ENCODE peak calls at places on chromosomes 7 and 10, in seven cellular contexts. D, L, B, X, F, Y and I are unnamed samples.
A peak's percentile ranks its signal among the peaks of the same experiment; 100 is the strongest.

GRCh38 chr7:69283421-69283820 is 314.9 kb upstream of the AUTS2 start:
- DNase-seq in X (no peak), F (no peak), Y (peak; percentile 30), B (no peak), D (peak; percentile 76), L (no peak), I (peak; percentile 63)

GRCh38 chr7:72080865-72081264 is 331.3 kb downstream of the CALN1 start:
- DNase-seq in L (no peak), D (no peak), X (no peak), Y (no peak), F (no peak), B (no peak), I (no peak)

GRCh38 chr7:70017371-70017770 is 419.1 kb downstream of the AUTS2 start:
- DNase-seq in L (no peak), X (no peak), F (no peak), D (no peak), B (no peak), Y (no peak), I (no peak)

GRCh38 chr10:96570512-96570911 is 16.3 kb downstream of the TM9SF3 start:
- DNase-seq in Y (no peak), X (no peak), B (no peak), L (no peak), D (no peak), F (no peak), I (no peak)

GRCh38 chr10:17787087-17787942 is 21.8 kb upstream of the MRC1 start:
- DNase-seq in X (no peak), F (no peak), Y (no peak), D (peak; percentile 97), B (no peak), L (peak; percentile 80), I (no peak)

GRCh38 chr7:151537818-151538561 is 18.3 kb upstream of the RHEB start:
- DNase-seq in L (no peak), B (no peak), Y (no peak), D (no peak), F (no peak), X (no peak), I (no peak)

GRCh38 chr7:131959106-131959812 is 402.8 kb upstream of the PODXL start:
- DNase-seq in L (no peak), B (no peak), Y (peak; percentile 34), X (no peak), D (no peak), F (no peak), I (no peak)

GRCh38 chr7:8259586-8260222 is 2.3 kb downstream of the ICA1 start:
- DNase-seq in X (no peak), D (no peak), Y (no peak), B (no peak), F (no peak), L (no peak), I (no peak)

GRCh38 chr10:78506614-78507013 is 473.0 kb downstream of the RPS24 start:
- DNase-seq in B (no peak), L (no peak), D (no peak), F (no peak), X (no peak), Y (no peak), I (no peak)

GRCh38 chr10:129545257-129545656 is 78.2 kb downstream of the MGMT start:
- DNase-seq in Y (no peak), L (no peak), B (no peak), F (no peak), D (peak; percentile 3), X (no peak), I (no peak)

GRCh38 chr7:128908750-128909385 is 1.6 kb downstream of the KCP start:
- DNase-seq in X (no peak), L (no peak), F (no peak), B (no peak), D (no peak), Y (no peak), I (no peak)

GRCh38 chr10:79066460-79067240 is 2.1 kb upstream of the ZMIZ1 start:
- DNase-seq in X (peak; percentile 63), D (no peak), L (no peak), Y (peak; percentile 57), B (no peak), F (no peak), I (peak; percentile 91)

GRCh38 chr10:95273393-95274312 is 17.1 kb downstream of the PDLIM1 start:
- DNase-seq in F (no peak), B (no peak), D (peak; percentile 81), L (peak; percentile 91), X (peak; percentile 17), Y (no peak), I (peak; percentile 49)

GRCh38 chr10:97915346-97915745 is 65.7 kb downstream of the GOLGA7B start:
- DNase-seq in L (no peak), D (no peak), B (no peak), Y (no peak), X (no peak), F (no peak), I (no peak)

GRCh38 chr7:38463277-38464224 is 167.6 kb downstream of the AMPH start:
- DNase-seq in L (peak; percentile 30), D (peak; percentile 49), B (peak; percentile 56), X (peak; percentile 35), Y (peak; percentile 58), F (peak; percentile 68), I (peak; percentile 63)

GRCh38 chr10:85407093-85407492 is 959.5 kb downstream of the GRID1 start:
- DNase-seq in B (no peak), X (no peak), Y (no peak), D (no peak), F (no peak), L (no peak), I (no peak)

GRCh38 chr10:125095776-125096175 is 64.6 kb downstream of the CTBP2 start:
- DNase-seq in B (no peak), Y (no peak), D (no peak), F (no peak), X (no peak), L (no peak), I (peak; percentile 12)

GRCh38 chr7:127751723-127752448 is 99.9 kb downstream of the SND1 start:
- DNase-seq in F (peak; percentile 2), D (peak; percentile 66), B (no peak), Y (no peak), L (no peak), X (no peak), I (peak; percentile 60)

GRCh38 chr7:118104812-118105441 is 79.0 kb upstream of the LSM8 start:
- DNase-seq in F (no peak), X (no peak), L (no peak), Y (no peak), B (no peak), D (peak; percentile 19), I (no peak)

GRCh38 chr7:96719164-96719563 is 9.5 kb upstream of the SEM1 start:
- DNase-seq in D (no peak), B (no peak), Y (no peak), L (no peak), F (no peak), X (peak; percentile 4), I (no peak)

GRCh38 chr10:35462491-35462934 is 126.2 kb downstream of the CCNY start:
- DNase-seq in X (no peak), D (no peak), B (no peak), F (no peak), L (no peak), Y (no peak), I (no peak)

GRCh38 chr10:68734349-68734748 is 13.3 kb downstream of the CCAR1 start:
- DNase-seq in F (no peak), B (no peak), Y (no peak), D (no peak), L (no peak), X (no peak), I (no peak)

GRCh38 chr7:99791021-99791420 is 7.0 kb upstream of the CYP3A4 start:
- DNase-seq in F (no peak), Y (no peak), L (no peak), B (no peak), D (no peak), X (no peak), I (no peak)

GRCh38 chr10:100516847-100517246 is 2.8 kb downstream of the SEC31B start:
- DNase-seq in L (no peak), B (no peak), X (no peak), Y (no peak), D (no peak), F (no peak), I (no peak)

GRCh38 chr10:63396123-63396719 is 69.6 kb downstream of the JMJD1C start:
- DNase-seq in B (no peak), D (no peak), X (no peak), F (no peak), Y (no peak), L (no peak), I (no peak)

GRCh38 chr7:123635551-123636359 is 19.9 kb upstream of the LMOD2 start:
- DNase-seq in F (no peak), D (peak; percentile 17), X (no peak), L (peak; percentile 9), B (no peak), Y (no peak), I (no peak)

GRCh38 chr10:3365630-3366029 is 193.0 kb upstream of the PITRM1 start:
- DNase-seq in F (no peak), X (peak; percentile 28), D (no peak), Y (no peak), B (no peak), L (no peak), I (no peak)

GRCh38 chr7:27606270-27607209 is 56.1 kb downstream of the HIBADH start:
- DNase-seq in B (no peak), L (peak; percentile 22), Y (no peak), F (no peak), X (no peak), D (peak; percentile 85), I (no peak)

GRCh38 chr7:39527296-39527695 is 38.9 kb upstream of the YAE1 start:
- DNase-seq in L (no peak), B (no peak), X (no peak), Y (no peak), F (no peak), D (no peak), I (no peak)

GRCh38 chr7:110839866-110840265 is 251.1 kb upstream of the LRRN3 start:
- DNase-seq in Y (no peak), F (no peak), X (peak; percentile 2), L (peak; percentile 4), D (peak; percentile 8), B (no peak), I (peak; percentile 40)

GRCh38 chr10:1011696-1012095 is 14.0 kb downstream of the IDI2 start:
- DNase-seq in B (no peak), X (no peak), L (no peak), D (no peak), F (no peak), Y (no peak), I (no peak)

GRCh38 chr7:93799750-93800357 is 90.7 kb downstream of the TFPI2 start:
- DNase-seq in Y (no peak), F (no peak), D (peak; percentile 11), X (no peak), L (no peak), B (no peak), I (no peak)

GRCh38 chr10:11017575-11018425 is at the start of gene CELF2:
- DNase-seq in D (peak; percentile 10), L (no peak), F (peak; percentile 29), Y (peak; percentile 87), B (peak; percentile 6), X (no peak), I (peak; percentile 87)

GRCh38 chr10:125263551-125263950 is 103.2 kb upstream of the CTBP2 start:
- DNase-seq in F (no peak), B (no peak), L (no peak), X (peak; percentile 50), D (peak; percentile 60), Y (no peak), I (no peak)